ENCODE peak calls at places on chromosomes 6 and 20, in four cellular contexts. One of them, this sample, is unnamed.

GRCh38 chr6:32088487-32089049 is 20.6 kb downstream of the TNXB start:
- DNase-seq in K562: no peak
- DNase-seq in WTC11: no peak
- DNase-seq in HepG2: no peak
- DNase-seq in this sample: no peak

GRCh38 chr20:9392892-9393857 is 121.2 kb upstream of the LAMP5 start:
- DNase-seq in HepG2: peak
- DNase-seq in K562: peak
- DNase-seq in WTC11: peak
- DNase-seq in this sample: peak

GRCh38 chr20:62918830-62919229 is 7.5 kb downstream of the DIDO1 start:
- DNase-seq in K562: no peak
- DNase-seq in HepG2: no peak
- DNase-seq in WTC11: peak
- DNase-seq in this sample: no peak

GRCh38 chr20:49647509-49647908 is 66.2 kb downstream of the B4GALT5 start:
- DNase-seq in K562: no peak
- DNase-seq in WTC11: no peak
- DNase-seq in HepG2: no peak
- DNase-seq in this sample: no peak

GRCh38 chr6:108179741-108180140 is 13.9 kb downstream of the NR2E1 start:
- DNase-seq in WTC11: no peak
- DNase-seq in K562: no peak
- DNase-seq in HepG2: no peak
- DNase-seq in this sample: no peak

GRCh38 chr6:169084067-169084466 is 169.6 kb downstream of the THBS2 start:
- DNase-seq in K562: no peak
- DNase-seq in HepG2: no peak
- DNase-seq in WTC11: no peak
- DNase-seq in this sample: no peak

GRCh38 chr6:3233321-3233720 is 5.9 kb upstream of the TUBB2B start:
- DNase-seq in K562: no peak
- DNase-seq in HepG2: no peak
- DNase-seq in WTC11: no peak
- DNase-seq in this sample: no peak

GRCh38 chr20:21291026-21291425 is 12.1 kb upstream of the XRN2 start:
- DNase-seq in K562: no peak
- DNase-seq in WTC11: no peak
- DNase-seq in HepG2: no peak
- DNase-seq in this sample: no peak

GRCh38 chr20:33130553-33130952 is 37.4 kb upstream of the BPIFA2 start:
- DNase-seq in WTC11: no peak
- DNase-seq in K562: no peak
- DNase-seq in HepG2: no peak
- DNase-seq in this sample: no peak

GRCh38 chr6:106339334-106340029 is 13.9 kb upstream of the ATG5 start:
- DNase-seq in WTC11: peak
- DNase-seq in HepG2: peak
- DNase-seq in K562: peak
- DNase-seq in this sample: peak

GRCh38 chr6:18148304-18149025 is 6.4 kb downstream of the TPMT start:
- DNase-seq in HepG2: no peak
- DNase-seq in K562: no peak
- DNase-seq in WTC11: no peak
- DNase-seq in this sample: peak

GRCh38 chr6:144066745-144067484 is 28.5 kb downstream of the SF3B5 start:
- DNase-seq in HepG2: no peak
- DNase-seq in K562: no peak
- DNase-seq in WTC11: no peak
- DNase-seq in this sample: no peak

GRCh38 chr6:7590918-7591302 is 912 bp downstream of the SNRNP48 start:
- DNase-seq in K562: peak
- DNase-seq in HepG2: peak
- DNase-seq in WTC11: no peak
- DNase-seq in this sample: no peak

GRCh38 chr6:150072201-150072600 is 3.3 kb upstream of the ULBP3 start:
- DNase-seq in HepG2: peak
- DNase-seq in K562: peak
- DNase-seq in WTC11: no peak
- DNase-seq in this sample: peak

GRCh38 chr6:133595076-133595868 is 293.6 kb upstream of the TCF21 start:
- DNase-seq in WTC11: no peak
- DNase-seq in K562: no peak
- DNase-seq in HepG2: no peak
- DNase-seq in this sample: peak

GRCh38 chr6:163626073-163626867 is 211.8 kb downstream of the QKI start:
- DNase-seq in WTC11: no peak
- DNase-seq in HepG2: no peak
- DNase-seq in K562: no peak
- DNase-seq in this sample: no peak

GRCh38 chr20:37714973-37715657 is 21.3 kb downstream of the CTNNBL1 start:
- DNase-seq in WTC11: no peak
- DNase-seq in K562: no peak
- DNase-seq in HepG2: no peak
- DNase-seq in this sample: no peak

GRCh38 chr6:150894935-150895686 is 29.6 kb downstream of the MTHFD1L start:
- DNase-seq in WTC11: no peak
- DNase-seq in K562: no peak
- DNase-seq in HepG2: peak
- DNase-seq in this sample: no peak

GRCh38 chr20:21125072-21125848 is 622 bp upstream of the KIZ start:
- DNase-seq in WTC11: peak
- DNase-seq in K562: no peak
- DNase-seq in HepG2: peak
- DNase-seq in this sample: peak

GRCh38 chr6:110562316-110562915 is 86.0 kb upstream of the SLC22A16 start:
- DNase-seq in K562: no peak
- DNase-seq in HepG2: no peak
- DNase-seq in WTC11: no peak
- DNase-seq in this sample: no peak

GRCh38 chr6:87103977-87104601 is 9.2 kb upstream of the CGA start:
- DNase-seq in K562: no peak
- DNase-seq in WTC11: no peak
- DNase-seq in HepG2: no peak
- DNase-seq in this sample: no peak

GRCh38 chr20:6590891-6591679 is 176.4 kb upstream of the BMP2 start:
- DNase-seq in WTC11: no peak
- DNase-seq in HepG2: no peak
- DNase-seq in K562: no peak
- DNase-seq in this sample: no peak

GRCh38 chr20:15396900-15397299 is 1059.5 kb upstream of the FLRT3 start:
- DNase-seq in WTC11: no peak
- DNase-seq in K562: no peak
- DNase-seq in HepG2: no peak
- DNase-seq in this sample: no peak

GRCh38 chr6:87198496-87198895 is 43.1 kb downstream of the ZNF292 start:
- DNase-seq in K562: no peak
- DNase-seq in HepG2: no peak
- DNase-seq in WTC11: no peak
- DNase-seq in this sample: no peak

GRCh38 chr6:101926149-101926925 is 532.8 kb downstream of the GRIK2 start:
- DNase-seq in HepG2: no peak
- DNase-seq in K562: no peak
- DNase-seq in WTC11: no peak
- DNase-seq in this sample: no peak
- TF ChIP-seq NR3C1 in HepG2: no peak
- TF ChIP-seq NR3C1 in K562: no peak
- TF ChIP-seq NR3C1 in WTC11: no peak
- TF ChIP-seq NR3C1 in this sample: no peak

GRCh38 chr20:52809003-52809402 is 163.2 kb upstream of the TSHZ2 start:
- DNase-seq in HepG2: no peak
- DNase-seq in WTC11: no peak
- DNase-seq in K562: no peak
- DNase-seq in this sample: no peak
- TF ChIP-seq NR3C1 in HepG2: no peak
- TF ChIP-seq NR3C1 in WTC11: no peak
- TF ChIP-seq NR3C1 in K562: no peak
- TF ChIP-seq NR3C1 in this sample: no peak

DNA sequence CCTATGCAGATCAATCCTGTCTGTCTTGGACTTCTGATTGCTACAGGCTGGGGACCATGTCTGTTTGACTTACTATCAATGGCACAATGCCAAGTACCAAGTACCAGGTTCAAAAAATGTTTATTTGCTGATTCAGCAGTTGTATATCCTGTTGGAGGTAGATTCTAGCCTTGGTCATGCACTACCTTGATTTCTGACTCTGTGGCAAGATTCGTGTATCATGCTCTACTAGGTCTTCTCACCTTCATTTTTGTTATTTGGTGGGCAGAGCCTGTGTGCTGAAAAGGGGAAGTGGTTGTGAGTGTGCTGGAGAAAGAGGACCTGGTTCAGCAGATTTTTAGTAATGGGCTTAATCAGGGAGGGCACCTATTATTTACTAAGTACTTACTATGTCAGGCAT is 192.4 kb upstream of the MYLIP start:
- DNase-seq in WTC11: no peak
- DNase-seq in HepG2: no peak
- DNase-seq in K562: no peak
- DNase-seq in this sample: no peak
- TF ChIP-seq NR3C1 in WTC11: no peak
- TF ChIP-seq NR3C1 in HepG2: no peak
- TF ChIP-seq NR3C1 in K562: no peak
- TF ChIP-seq NR3C1 in this sample: no peak

GRCh38 chr6:136086686-136087085 is 163.4 kb downstream of the MTFR2 start:
- DNase-seq in K562: no peak
- DNase-seq in HepG2: no peak
- DNase-seq in WTC11: no peak
- DNase-seq in this sample: no peak

GRCh38 chr6:136089885-136090284 is 160.2 kb downstream of the MTFR2 start:
- DNase-seq in HepG2: no peak
- DNase-seq in WTC11: no peak
- DNase-seq in K562: no peak
- DNase-seq in this sample: no peak

GRCh38 chr6:136085370-136086115 is 164.6 kb downstream of the MTFR2 start:
- DNase-seq in HepG2: no peak
- DNase-seq in K562: no peak
- DNase-seq in WTC11: no peak
- DNase-seq in this sample: no peak

GRCh38 chr6:136088693-136089092 is 161.4 kb downstream of the MTFR2 start:
- DNase-seq in WTC11: no peak
- DNase-seq in K562: no peak
- DNase-seq in HepG2: no peak
- DNase-seq in this sample: no peak

GRCh38 chr6:136087986-136088385 is 162.1 kb downstream of the MTFR2 start:
- DNase-seq in K562: no peak
- DNase-seq in HepG2: no peak
- DNase-seq in WTC11: no peak
- DNase-seq in this sample: no peak
- TF ChIP-seq NR3C1 in K562: no peak
- TF ChIP-seq NR3C1 in HepG2: no peak
- TF ChIP-seq NR3C1 in WTC11: no peak
- TF ChIP-seq NR3C1 in this sample: no peak

GRCh38 chr20:694496-694895 is 18.9 kb upstream of the SCRT2 start:
- DNase-seq in HepG2: no peak
- DNase-seq in WTC11: no peak
- DNase-seq in K562: no peak
- DNase-seq in this sample: no peak

GRCh38 chr20:699342-699741 is 23.7 kb upstream of the SCRT2 start:
- DNase-seq in K562: no peak
- DNase-seq in HepG2: no peak
- DNase-seq in WTC11: no peak
- DNase-seq in this sample: no peak

GRCh38 chr20:697826-698225 is 22.2 kb upstream of the SCRT2 start:
- DNase-seq in HepG2: no peak
- DNase-seq in K562: no peak
- DNase-seq in WTC11: no peak
- DNase-seq in this sample: no peak

GRCh38 chr20:692044-692443 is 16.4 kb upstream of the SCRT2 start:
- DNase-seq in K562: no peak
- DNase-seq in HepG2: no peak
- DNase-seq in WTC11: no peak
- DNase-seq in this sample: no peak

DNA sequence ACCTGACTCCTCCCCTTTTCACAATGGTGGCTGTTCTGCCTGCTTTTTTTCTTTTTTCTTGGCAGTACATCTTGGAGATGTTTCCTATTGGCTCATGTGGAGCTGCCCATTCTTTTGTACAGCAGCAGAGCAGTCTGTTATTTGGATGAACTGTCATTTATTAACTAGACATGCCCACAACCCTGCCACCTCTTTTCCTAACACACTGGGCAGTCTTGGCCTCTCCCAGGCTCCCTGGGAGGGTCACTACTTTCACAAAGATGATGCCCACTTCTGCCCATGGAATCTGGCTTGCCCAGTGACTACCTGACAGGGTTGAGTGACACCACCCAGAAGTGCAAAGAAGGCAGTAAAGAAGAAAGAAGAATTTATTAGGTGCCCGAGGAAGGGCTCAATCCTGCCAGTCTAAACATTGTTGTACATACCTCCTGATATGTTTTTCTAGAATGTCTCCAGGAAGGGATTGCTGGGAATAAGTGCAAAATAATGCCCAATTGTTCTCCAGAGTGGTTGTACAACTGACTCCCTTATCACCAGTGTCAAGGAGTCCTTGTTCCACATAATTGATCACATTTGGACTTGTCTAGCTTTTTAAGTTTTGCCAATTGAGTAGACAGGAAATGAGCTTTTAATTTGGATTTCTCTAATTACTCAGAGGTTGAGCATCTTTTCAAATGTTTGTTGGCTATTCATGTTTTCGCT is 19.7 kb upstream of the SCRT2 start:
- DNase-seq in HepG2: no peak
- DNase-seq in WTC11: no peak
- DNase-seq in K562: no peak
- DNase-seq in this sample: no peak
- TF ChIP-seq NR3C1 in HepG2: no peak
- TF ChIP-seq NR3C1 in WTC11: no peak
- TF ChIP-seq NR3C1 in K562: no peak
- TF ChIP-seq NR3C1 in this sample: no peak

GRCh38 chr6:16321826-16322225 is 83.4 kb downstream of the GMPR start:
- DNase-seq in WTC11: no peak
- DNase-seq in K562: no peak
- DNase-seq in HepG2: no peak
- DNase-seq in this sample: no peak

GRCh38 chr6:16320533-16321340 is 82.3 kb downstream of the GMPR start:
- DNase-seq in HepG2: no peak
- DNase-seq in WTC11: no peak
- DNase-seq in K562: no peak
- DNase-seq in this sample: no peak

GRCh38 chr6:16319813-16320532 is 81.6 kb downstream of the GMPR start:
- DNase-seq in HepG2: no peak
- DNase-seq in K562: peak
- DNase-seq in WTC11: no peak
- DNase-seq in this sample: peak

GRCh38 chr6:16322666-16323312 is 84.4 kb downstream of the GMPR start:
- DNase-seq in HepG2: no peak
- DNase-seq in K562: peak
- DNase-seq in WTC11: no peak
- DNase-seq in this sample: no peak

GRCh38 chr6:16321341-16321710 is 82.9 kb downstream of the GMPR start:
- DNase-seq in HepG2: no peak
- DNase-seq in WTC11: no peak
- DNase-seq in K562: no peak
- DNase-seq in this sample: no peak
- TF ChIP-seq NR3C1 in HepG2: no peak
- TF ChIP-seq NR3C1 in WTC11: no peak
- TF ChIP-seq NR3C1 in K562: no peak
- TF ChIP-seq NR3C1 in this sample: no peak